ENCODE peak calls at places on chromosomes 1 and 21, in four cellular contexts. T is tibial nerve, M is M059J, O is HL-60. A is an unnamed sample.
A peak's percentile ranks its signal among the peaks of the same experiment; 100 is the strongest.

GRCh38 chr1:245475116-245475515 is 320.3 kb downstream of the KIF26B start:
- DNase-seq in T (no peak), M (peak; percentile 84), O (no peak), A (no peak)

GRCh38 chr1:35560256-35561225 is 2.9 kb downstream of the NCDN start:
- DNase-seq in T (no peak), M (no peak), O (no peak), A (no peak)

GRCh38 chr1:150971583-150972416 is 2.8 kb downstream of the CERS2 start:
- DNase-seq in T (no peak), M (no peak), O (no peak), A (no peak)

GRCh38 chr1:2968471-2968881 is 52.8 kb upstream of the ACTRT2 start:
- DNase-seq in T (no peak), M (no peak), O (no peak), A (no peak)

GRCh38 chr21:35332841-35333426 is 283.8 kb upstream of the RUNX1 start:
- DNase-seq in T (no peak), M (no peak), O (no peak), A (no peak)

GRCh38 chr1:216193839-216194443 is 229.3 kb downstream of the USH2A start:
- DNase-seq in T (no peak), M (no peak), O (no peak), A (no peak)

GRCh38 chr1:69533343-69533742 is 34.4 kb upstream of the LRRC7 start:
- DNase-seq in T (no peak), M (no peak), O (no peak), A (no peak)

GRCh38 chr1:113515498-113515897 is 125.2 kb downstream of the MAGI3 start:
- DNase-seq in T (no peak), M (peak; percentile 39), O (no peak), A (no peak)

GRCh38 chr1:36298640-36299039 is 7.5 kb upstream of the SH3D21 start:
- DNase-seq in T (no peak), M (no peak), O (no peak), A (no peak)

GRCh38 chr1:10324627-10325026 is 74.2 kb upstream of the PGD start:
- DNase-seq in T (no peak), M (no peak), O (no peak), A (no peak)

GRCh38 chr21:10272216-10272615 is 249.2 kb upstream of the TPTE start:
- DNase-seq in T (no peak), M (no peak), O (no peak), A (no peak)

GRCh38 chr1:214404571-214405213 is 123.7 kb downstream of the SMYD2 start:
- DNase-seq in T (no peak), M (peak; percentile 88), O (no peak), A (no peak)

GRCh38 chr1:218547901-218548730 is 203.0 kb downstream of the TGFB2 start:
- DNase-seq in T (no peak), M (no peak), O (no peak), A (no peak)

GRCh38 chr1:118960567-118961136 is 27.5 kb downstream of the TBX15 start:
- DNase-seq in T (peak; percentile 82), M (peak; percentile 90), O (no peak), A (no peak)

A was measured in AML-193.